ENCODE peak calls at places on chromosomes 11 and 22, in four cellular contexts. V is uterus, U is ovary, S is AG04450. E is an unnamed sample.

GRCh38 chr11:19800162-19800561 is 87.5 kb downstream of the NAV2 start:
- DNase-seq in V (no peak), U (no peak), S (no peak), E (no peak)

GRCh38 chr11:210122-210802 is 2.8 kb downstream of the RIC8A start:
- DNase-seq in V (peak; percentile 13), U (peak; percentile 24), S (peak; percentile 66), E (peak; percentile 82)

GRCh38 chr11:72524711-72525110 is 90.4 kb upstream of the CLPB start:
- DNase-seq in V (no peak), U (no peak), S (no peak), E (no peak)

GRCh38 chr11:84476581-84476980 is 1150.6 kb downstream of the DLG2 start:
- DNase-seq in V (no peak), U (no peak), S (no peak), E (no peak)

GRCh38 chr22:30649430-30650007 is 13.9 kb downstream of the SLC35E4 start:
- DNase-seq in V (peak; percentile 50), U (no peak), S (no peak), E (no peak)

GRCh38 chr11:114163231-114163631 is 103.7 kb downstream of the ZBTB16 start:
- DNase-seq in V (peak; percentile 91), U (peak; percentile 68), S (no peak), E (no peak)

GRCh38 chr11:70176940-70177689 is 26.0 kb upstream of the FADD start:
- DNase-seq in V (no peak), U (no peak), S (no peak), E (peak; percentile 66)

GRCh38 chr11:130145975-130146776 is 13.4 kb upstream of the ST14 start:
- DNase-seq in V (no peak), U (no peak), S (no peak), E (no peak)

GRCh38 chr22:40050258-40050657 is 55.5 kb downstream of the FAM83F start:
- DNase-seq in V (no peak), U (no peak), S (no peak), E (no peak)

DNA sequence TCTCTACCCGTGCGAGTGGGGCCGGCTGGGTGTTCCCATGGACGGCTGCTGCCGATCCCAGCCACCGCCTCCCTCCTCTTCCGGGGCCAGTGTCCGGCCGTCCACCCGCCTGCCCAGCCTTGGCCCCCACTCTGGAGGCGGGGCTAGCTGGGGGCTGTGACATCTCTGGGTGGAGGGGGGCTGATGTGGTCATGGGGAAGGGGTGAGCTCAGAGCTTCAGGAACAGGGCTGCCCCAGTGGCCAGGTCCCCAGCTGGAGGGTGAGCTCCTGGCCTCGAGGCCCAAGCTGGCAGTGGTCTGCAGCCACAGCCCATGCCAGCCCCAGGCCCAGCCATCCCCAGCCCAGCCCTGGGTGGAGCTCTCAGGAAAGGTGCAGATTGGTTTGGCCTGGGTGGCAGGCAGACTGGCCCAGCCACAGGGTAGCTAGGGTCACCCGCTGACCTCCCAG is 2.7 kb downstream of the INS start:
- DNase-seq in V (no peak), U (no peak), S (no peak), E (no peak)
- H3K27me3 ChIP-seq in V (no peaks in the 10 kb centered on the region), U (no peaks in the 10 kb centered on the region), S (peaks cover 8% of the 10 kb centered on the region), E (peaks cover 9% of the 10 kb centered on the region)

GRCh38 chr11:132347156-132348090 is 977.0 kb downstream of the NTM start:
- DNase-seq in V (no peak), U (no peak), S (no peak), E (no peak)
- H3K27me3 ChIP-seq in V (no peaks in the 10 kb centered on the region), U (no peaks in the 10 kb centered on the region), S (peaks cover 9% of the 10 kb centered on the region), E (no peaks in the 10 kb centered on the region)

DNA sequence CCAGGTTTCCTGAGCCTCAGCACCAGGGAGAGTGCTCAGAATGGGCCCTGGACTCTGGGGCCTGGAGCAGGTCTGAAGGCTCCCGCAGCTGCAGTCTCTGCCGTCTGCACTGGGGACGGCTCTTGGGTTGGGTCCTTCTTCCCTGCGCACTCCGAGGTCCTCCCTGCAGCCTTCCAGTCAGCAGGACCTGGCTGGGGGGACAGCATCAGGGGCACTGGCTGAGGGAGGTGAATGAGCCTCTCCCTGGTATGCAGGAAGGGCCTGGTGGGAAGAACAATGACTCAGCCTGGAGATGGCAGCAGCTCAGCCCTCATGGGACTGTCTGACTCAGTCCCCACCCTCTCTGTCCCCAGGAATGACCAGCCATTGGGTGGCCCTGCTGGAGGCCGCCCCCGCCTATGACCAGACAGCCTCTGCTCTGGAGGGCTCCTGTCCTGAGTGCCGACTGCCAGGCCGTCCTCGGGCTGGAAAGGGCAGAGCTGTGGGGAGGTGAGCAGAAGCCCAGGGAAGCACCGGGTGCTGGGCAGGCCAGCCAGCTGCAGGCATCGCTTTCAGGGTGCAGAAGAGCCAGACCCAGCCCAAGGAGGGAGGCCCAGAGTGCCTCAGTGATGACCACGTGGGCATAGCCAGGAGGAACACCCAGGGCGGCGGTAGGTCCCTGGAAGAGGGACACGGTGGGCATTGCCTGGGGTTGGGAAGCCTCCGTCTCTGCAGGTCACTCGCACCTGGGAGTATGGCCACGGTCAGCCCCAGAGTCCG is 455.0 kb downstream of the BRD1 start:
- DNase-seq in V (no peak), U (no peak), S (no peak), E (no peak)
- H3K27me3 ChIP-seq in V (no peaks in the 10 kb centered on the region), U (no peaks in the 10 kb centered on the region), S (no peaks in the 10 kb centered on the region), E (no peaks in the 10 kb centered on the region)

GRCh38 chr22:22595001-22595835 is 36.2 kb upstream of the PRAME start:
- DNase-seq in V (no peak), U (no peak), S (no peak), E (no peak)

GRCh38 chr22:22590136-22590891 is 31.2 kb upstream of the PRAME start:
- DNase-seq in V (no peak), U (no peak), S (no peak), E (no peak)

GRCh38 chr22:22591348-22592299 is 32.6 kb upstream of the PRAME start:
- DNase-seq in V (no peak), U (no peak), S (no peak), E (no peak)

GRCh38 chr22:22593964-22594656 is 35.0 kb upstream of the PRAME start:
- DNase-seq in V (no peak), U (no peak), S (peak; percentile 11), E (peak; percentile 13)

DNA sequence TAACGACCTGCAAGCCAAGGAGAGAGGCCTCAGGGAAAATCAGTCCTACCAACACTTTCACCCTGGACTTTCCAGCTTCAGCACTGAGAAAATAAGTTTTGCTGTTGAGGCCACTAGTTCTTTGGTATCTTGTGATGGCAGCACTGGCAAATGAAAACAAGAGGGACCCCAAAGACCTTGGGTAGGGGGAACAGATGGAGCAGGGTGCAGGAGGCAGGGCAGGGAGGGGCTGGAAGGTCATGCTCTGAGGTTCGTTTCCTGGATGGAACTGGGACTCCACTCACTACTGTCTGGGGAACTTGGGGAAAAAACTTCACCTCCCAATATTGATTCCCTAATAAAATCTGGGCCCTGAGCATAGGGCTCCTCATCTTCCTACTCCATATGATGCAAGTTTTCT is 34.2 kb upstream of the PRAME start:
- DNase-seq in V (no peak), U (no peak), S (no peak), E (no peak)
- H3K27me3 ChIP-seq in V (no peaks in the 10 kb centered on the region), U (no peaks in the 10 kb centered on the region), S (peaks cover 5% of the 10 kb centered on the region), E (peaks cover 19% of the 10 kb centered on the region)

DNA sequence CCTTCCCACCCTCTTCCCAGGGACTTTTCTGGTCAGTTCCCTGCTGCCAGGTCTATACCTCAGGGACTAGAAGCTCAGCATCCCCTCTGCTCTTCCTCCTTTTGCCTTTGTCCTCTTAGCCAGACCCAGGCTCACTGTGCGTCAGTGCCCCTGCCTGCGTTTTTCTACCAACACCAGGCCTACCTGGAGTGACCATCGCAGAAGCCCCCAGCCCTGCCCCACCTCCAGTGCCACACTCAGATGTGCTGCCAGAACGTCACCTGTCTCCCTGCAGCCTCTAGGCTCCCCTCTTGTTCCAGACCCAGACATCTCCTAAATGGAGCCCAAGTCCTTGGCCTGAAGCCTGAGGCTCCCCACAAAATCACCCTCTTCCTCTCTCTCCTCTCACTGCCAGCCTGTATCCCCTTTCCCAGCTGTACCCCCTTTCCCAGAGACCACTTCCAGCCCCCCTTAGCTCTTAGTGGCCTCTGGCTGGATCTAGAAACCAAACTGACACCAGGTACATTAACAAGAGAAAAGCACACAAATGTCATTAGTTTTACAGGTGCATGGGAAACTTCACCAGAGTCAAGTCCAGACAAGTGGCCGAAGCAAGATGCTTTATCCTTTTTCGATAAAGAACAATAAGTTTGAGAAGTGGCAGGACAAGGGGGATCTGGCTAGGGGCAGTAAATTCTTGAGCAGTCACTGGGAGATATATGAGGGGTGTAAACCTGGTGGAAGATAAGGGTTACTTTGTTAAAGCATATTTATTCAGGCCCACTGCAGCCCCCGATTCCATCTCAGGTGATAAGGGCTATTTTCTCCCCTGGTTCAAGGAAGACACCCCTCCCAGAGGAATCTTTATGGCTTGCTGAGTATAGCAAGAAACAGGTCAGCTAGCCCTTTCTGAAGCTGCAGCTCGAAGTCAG is 61.5 kb downstream of the BCR start:
- DNase-seq in V (no peak), U (no peak), S (no peak), E (no peak)
- H3K27me3 ChIP-seq in V (no peaks in the 10 kb centered on the region), U (no peaks in the 10 kb centered on the region), S (no peaks in the 10 kb centered on the region), E (no peaks in the 10 kb centered on the region)

GRCh38 chr22:48478124-48478523 is 1349.5 kb downstream of the BRD1 start:
- DNase-seq in V (peak; percentile 2), U (no peak), S (no peak), E (peak; percentile 33)

GRCh38 chr22:48474881-48475280 is 1352.8 kb downstream of the BRD1 start:
- DNase-seq in V (no peak), U (no peak), S (no peak), E (peak; percentile 43)

GRCh38 chr22:48475661-48476345 is 1351.9 kb downstream of the BRD1 start:
- DNase-seq in V (no peak), U (no peak), S (no peak), E (no peak)

GRCh38 chr22:48477031-48477721 is 1350.5 kb downstream of the BRD1 start:
- DNase-seq in V (no peak), U (no peak), S (no peak), E (peak; percentile 30)

DNA sequence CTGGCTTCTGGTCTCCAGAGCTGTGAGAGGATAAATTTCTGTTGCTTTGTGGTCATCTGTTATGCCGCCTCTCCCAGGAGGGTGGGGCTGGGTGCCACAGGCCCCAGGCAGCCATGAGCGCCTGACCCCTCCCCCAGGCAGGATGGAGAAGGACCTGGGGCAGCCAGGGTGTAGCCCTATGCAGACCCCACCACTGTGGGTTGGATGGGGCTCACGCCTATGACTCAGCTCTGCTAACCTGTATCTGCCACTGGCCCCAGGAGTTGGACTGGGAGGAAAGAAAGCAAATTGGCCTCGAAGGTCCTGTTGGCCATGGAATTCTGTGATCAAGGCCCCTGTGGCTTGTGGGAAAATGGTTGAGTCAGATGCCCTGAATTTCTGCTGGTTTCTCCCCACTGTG is 1351.1 kb downstream of the BRD1 start:
- DNase-seq in V (no peak), U (no peak), S (no peak), E (no peak)
- H3K27me3 ChIP-seq in V (no peaks in the 10 kb centered on the region), U (no peaks in the 10 kb centered on the region), S (no peaks in the 10 kb centered on the region), E (no peaks in the 10 kb centered on the region)

DNA sequence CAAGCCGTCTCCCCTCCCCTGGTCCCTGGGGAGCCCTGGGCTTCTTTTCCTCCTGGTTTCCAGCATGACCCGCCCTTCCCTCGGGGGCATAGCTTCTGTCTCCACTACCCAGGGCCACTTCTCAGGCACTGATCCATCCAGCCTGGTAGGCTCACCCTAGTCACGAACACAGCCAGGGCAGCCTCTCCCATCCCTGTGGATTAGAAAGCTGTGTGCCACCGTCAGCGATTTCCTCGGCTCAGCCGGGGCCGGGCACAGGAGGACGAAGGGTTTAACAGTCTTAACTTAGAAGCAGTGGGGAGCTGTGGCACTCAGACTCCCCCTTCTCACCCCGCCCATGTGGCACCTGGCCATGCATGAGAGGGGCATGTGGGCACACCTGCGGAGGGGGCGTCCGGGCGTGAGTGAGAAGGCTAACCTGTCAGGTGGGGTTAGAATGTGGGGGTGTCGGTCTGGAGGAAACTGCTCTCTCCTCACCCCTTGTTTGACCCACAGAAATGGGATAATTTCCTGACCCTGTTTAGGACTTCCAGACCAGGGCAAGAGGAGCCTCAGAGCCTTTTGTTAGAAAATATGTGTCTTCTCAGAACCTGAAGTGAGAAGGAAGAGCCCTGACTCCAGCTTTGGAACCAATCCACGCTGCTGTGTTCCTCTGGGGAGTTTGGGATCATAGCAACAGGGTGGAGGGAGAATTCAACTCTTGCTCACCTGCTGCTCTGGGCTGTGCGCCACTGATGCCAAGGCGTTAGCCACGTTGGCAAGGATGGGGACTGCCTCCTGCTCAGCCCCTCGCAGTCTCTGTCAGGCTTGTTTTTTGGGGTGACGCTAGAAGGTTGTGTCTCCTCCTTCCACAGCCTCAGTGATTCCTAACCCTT is 14.6 kb downstream of the GLB1L2 start:
- DNase-seq in V (no peak), U (no peak), S (no peak), E (no peak)
- H3K27me3 ChIP-seq in V (no peaks in the 10 kb centered on the region), U (no peaks in the 10 kb centered on the region), S (no peaks in the 10 kb centered on the region), E (no peaks in the 10 kb centered on the region)